ENCODE peak calls at places on chromosomes 11 and 22, in six cellular contexts. One of them, this sample, is unnamed.

GRCh38 chr11:113260541-113260940 is 53.8 kb upstream of the TTC12 start:
- DNase-seq in activated CD4-positive, alpha-beta T cell treated with anti-CD3 and anti-CD28 coated beads for 4 hours: no peak
- DNase-seq in SW480: no peak
- DNase-seq in iPS-NIHi11: no peak
- DNase-seq in hypothalamus: no peak
- DNase-seq in HCEC 1CT: no peak
- DNase-seq in this sample: no peak

GRCh38 chr11:71438650-71439049 is 9.5 kb downstream of the DHCR7 start:
- DNase-seq in iPS-NIHi11: no peak
- DNase-seq in activated CD4-positive, alpha-beta T cell treated with anti-CD3 and anti-CD28 coated beads for 4 hours: no peak
- DNase-seq in hypothalamus: no peak
- DNase-seq in HCEC 1CT: no peak
- DNase-seq in SW480: no peak
- DNase-seq in this sample: no peak

GRCh38 chr11:128565881-128566280 is 21.5 kb downstream of the ETS1 start:
- DNase-seq in iPS-NIHi11: no peak
- DNase-seq in hypothalamus: no peak
- DNase-seq in SW480: no peak
- DNase-seq in activated CD4-positive, alpha-beta T cell treated with anti-CD3 and anti-CD28 coated beads for 4 hours: no peak
- DNase-seq in HCEC 1CT: no peak
- DNase-seq in this sample: no peak

GRCh38 chr22:39029227-39029626 is 8.3 kb downstream of the APOBEC3D start:
- DNase-seq in HCEC 1CT: no peak
- DNase-seq in activated CD4-positive, alpha-beta T cell treated with anti-CD3 and anti-CD28 coated beads for 4 hours: no peak
- DNase-seq in hypothalamus: no peak
- DNase-seq in SW480: no peak
- DNase-seq in iPS-NIHi11: no peak
- DNase-seq in this sample: no peak

GRCh38 chr11:60367009-60367408 is 11.3 kb upstream of the MS4A7 start:
- DNase-seq in hypothalamus: no peak
- DNase-seq in SW480: no peak
- DNase-seq in HCEC 1CT: no peak
- DNase-seq in activated CD4-positive, alpha-beta T cell treated with anti-CD3 and anti-CD28 coated beads for 4 hours: no peak
- DNase-seq in iPS-NIHi11: no peak
- DNase-seq in this sample: no peak

GRCh38 chr22:26462971-26463661 is 20.5 kb downstream of the HPS4 start:
- DNase-seq in hypothalamus: no peak
- DNase-seq in SW480: no peak
- DNase-seq in iPS-NIHi11: no peak
- DNase-seq in activated CD4-positive, alpha-beta T cell treated with anti-CD3 and anti-CD28 coated beads for 4 hours: no peak
- DNase-seq in HCEC 1CT: no peak
- DNase-seq in this sample: no peak

GRCh38 chr11:120869516-120870011 is 154.3 kb upstream of the TBCEL start:
- DNase-seq in activated CD4-positive, alpha-beta T cell treated with anti-CD3 and anti-CD28 coated beads for 4 hours: no peak
- DNase-seq in iPS-NIHi11: no peak
- DNase-seq in HCEC 1CT: no peak
- DNase-seq in hypothalamus: no peak
- DNase-seq in SW480: no peak
- DNase-seq in this sample: no peak

GRCh38 chr11:93986716-93987115 is 34.4 kb upstream of the HEPHL1 start:
- DNase-seq in iPS-NIHi11: no peak
- DNase-seq in HCEC 1CT: no peak
- DNase-seq in hypothalamus: no peak
- DNase-seq in activated CD4-positive, alpha-beta T cell treated with anti-CD3 and anti-CD28 coated beads for 4 hours: no peak
- DNase-seq in SW480: peak; percentile 79
- DNase-seq in this sample: no peak

GRCh38 chr22:36244522-36245391 is 5.4 kb upstream of the APOL2 start:
- DNase-seq in hypothalamus: no peak
- DNase-seq in iPS-NIHi11: no peak
- DNase-seq in SW480: no peak
- DNase-seq in activated CD4-positive, alpha-beta T cell treated with anti-CD3 and anti-CD28 coated beads for 4 hours: no peak
- DNase-seq in HCEC 1CT: no peak
- DNase-seq in this sample: peak; percentile 93

GRCh38 chr22:32520612-32521011 is 46.0 kb downstream of the FBXO7 start:
- DNase-seq in iPS-NIHi11: no peak
- DNase-seq in SW480: no peak
- DNase-seq in activated CD4-positive, alpha-beta T cell treated with anti-CD3 and anti-CD28 coated beads for 4 hours: no peak
- DNase-seq in HCEC 1CT: no peak
- DNase-seq in hypothalamus: no peak
- DNase-seq in this sample: no peak

GRCh38 chr22:42299586-42300285 is 29.3 kb upstream of the TCF20 start:
- DNase-seq in HCEC 1CT: no peak
- DNase-seq in hypothalamus: no peak
- DNase-seq in iPS-NIHi11: peak; percentile 64
- DNase-seq in activated CD4-positive, alpha-beta T cell treated with anti-CD3 and anti-CD28 coated beads for 4 hours: peak; percentile 53
- DNase-seq in SW480: peak; percentile 70
- DNase-seq in this sample: no peak

GRCh38 chr11:34512810-34513673 is 552 bp downstream of the ELF5 start:
- DNase-seq in HCEC 1CT: peak; percentile 48
- DNase-seq in SW480: peak; percentile 46
- DNase-seq in iPS-NIHi11: peak; percentile 84
- DNase-seq in activated CD4-positive, alpha-beta T cell treated with anti-CD3 and anti-CD28 coated beads for 4 hours: peak; percentile 14
- DNase-seq in hypothalamus: peak; percentile 37
- DNase-seq in this sample: peak; percentile 42

GRCh38 chr22:48478529-48479265 is 1349.0 kb downstream of the BRD1 start:
- DNase-seq in activated CD4-positive, alpha-beta T cell treated with anti-CD3 and anti-CD28 coated beads for 4 hours: no peak
- DNase-seq in SW480: no peak
- DNase-seq in iPS-NIHi11: no peak
- DNase-seq in HCEC 1CT: no peak
- DNase-seq in hypothalamus: no peak
- DNase-seq in this sample: no peak

GRCh38 chr22:31538815-31539214 is 42.5 kb downstream of the SFI1 start:
- DNase-seq in iPS-NIHi11: no peak
- DNase-seq in HCEC 1CT: no peak
- DNase-seq in activated CD4-positive, alpha-beta T cell treated with anti-CD3 and anti-CD28 coated beads for 4 hours: no peak
- DNase-seq in SW480: no peak
- DNase-seq in hypothalamus: no peak
- DNase-seq in this sample: no peak

GRCh38 chr11:18789942-18790341 is 1.7 kb downstream of the PTPN5 start:
- DNase-seq in HCEC 1CT: no peak
- DNase-seq in hypothalamus: no peak
- DNase-seq in iPS-NIHi11: no peak
- DNase-seq in SW480: no peak
- DNase-seq in activated CD4-positive, alpha-beta T cell treated with anti-CD3 and anti-CD28 coated beads for 4 hours: no peak
- DNase-seq in this sample: no peak

GRCh38 chr11:16776716-16777115 is 38.3 kb downstream of the C11orf58 start:
- DNase-seq in activated CD4-positive, alpha-beta T cell treated with anti-CD3 and anti-CD28 coated beads for 4 hours: no peak
- DNase-seq in SW480: no peak
- DNase-seq in HCEC 1CT: no peak
- DNase-seq in hypothalamus: no peak
- DNase-seq in iPS-NIHi11: no peak
- DNase-seq in this sample: no peak

GRCh38 chr22:31625661-31626426 is 36.2 kb downstream of the PISD start:
- DNase-seq in HCEC 1CT: no peak
- DNase-seq in iPS-NIHi11: peak; percentile 86
- DNase-seq in activated CD4-positive, alpha-beta T cell treated with anti-CD3 and anti-CD28 coated beads for 4 hours: no peak
- DNase-seq in hypothalamus: peak; percentile 59
- DNase-seq in SW480: no peak
- DNase-seq in this sample: no peak

GRCh38 chr22:25478573-25478972 is 85.9 kb upstream of the GRK3 start:
- DNase-seq in hypothalamus: no peak
- DNase-seq in iPS-NIHi11: no peak
- DNase-seq in SW480: no peak
- DNase-seq in HCEC 1CT: no peak
- DNase-seq in activated CD4-positive, alpha-beta T cell treated with anti-CD3 and anti-CD28 coated beads for 4 hours: no peak
- DNase-seq in this sample: no peak

GRCh38 chr11:945986-946385 is 20.3 kb downstream of the AP2A2 start:
- DNase-seq in hypothalamus: peak; percentile 22
- DNase-seq in iPS-NIHi11: peak; percentile 53
- DNase-seq in SW480: no peak
- DNase-seq in HCEC 1CT: no peak
- DNase-seq in activated CD4-positive, alpha-beta T cell treated with anti-CD3 and anti-CD28 coated beads for 4 hours: no peak
- DNase-seq in this sample: no peak

GRCh38 chr11:117281159-117281558 is 10.0 kb upstream of the BACE1-AS start:
- DNase-seq in hypothalamus: no peak
- DNase-seq in iPS-NIHi11: no peak
- DNase-seq in SW480: no peak
- DNase-seq in HCEC 1CT: peak; percentile 97
- DNase-seq in activated CD4-positive, alpha-beta T cell treated with anti-CD3 and anti-CD28 coated beads for 4 hours: no peak
- DNase-seq in this sample: no peak

GRCh38 chr11:118621071-118621815 is 13.8 kb downstream of the PHLDB1 start:
- DNase-seq in HCEC 1CT: peak; percentile 89
- DNase-seq in SW480: peak; percentile 87
- DNase-seq in iPS-NIHi11: peak; percentile 89
- DNase-seq in activated CD4-positive, alpha-beta T cell treated with anti-CD3 and anti-CD28 coated beads for 4 hours: no peak
- DNase-seq in hypothalamus: peak; percentile 87
- DNase-seq in this sample: peak; percentile 45

GRCh38 chr11:116353517-116353916 is 419.3 kb downstream of the BUD13 start:
- DNase-seq in iPS-NIHi11: no peak
- DNase-seq in hypothalamus: no peak
- DNase-seq in SW480: peak; percentile 67
- DNase-seq in HCEC 1CT: no peak
- DNase-seq in activated CD4-positive, alpha-beta T cell treated with anti-CD3 and anti-CD28 coated beads for 4 hours: no peak
- DNase-seq in this sample: no peak

GRCh38 chr11:75436806-75437205 is 3.8 kb upstream of the KLHL35 start:
- DNase-seq in SW480: no peak
- DNase-seq in HCEC 1CT: no peak
- DNase-seq in activated CD4-positive, alpha-beta T cell treated with anti-CD3 and anti-CD28 coated beads for 4 hours: no peak
- DNase-seq in hypothalamus: no peak
- DNase-seq in iPS-NIHi11: no peak
- DNase-seq in this sample: no peak

This sample was measured in NCI-H524.